ENCODE peak calls at places on chromosomes 3 and 15, in nine cellular contexts. C is glutamatergic neuron; B is fibroblast of pulmonary artery; U is GM23338; M is A172; V is amniotic stem cell; K is activated CD8-positive, alpha-beta memory T cell treated with anti-CD3 and anti-CD28 coated beads for 48 hours; R is CD4-positive, alpha-beta memory T cell; S is brain microvascular endothelial cell. D is an unnamed sample.

GRCh38 chr3:39346785-39347585 is 17.5 kb downstream of the CCR8 start:
- DNase-seq in C (no peak), B (no peak), U (peak), M (no peak), V (no peak), K (no peak), R (no peak), S (no peak), D (no peak)

GRCh38 chr3:39870706-39871105 is 61.3 kb downstream of the MYRIP start:
- DNase-seq in C (no peak), B (peak), U (no peak), M (no peak), V (no peak), K (no peak), R (no peak), S (no peak), D (no peak)

GRCh38 chr15:38905634-38906033 is 341.0 kb upstream of the RASGRP1 start:
- DNase-seq in C (no peak), B (no peak), U (no peak), M (no peak), V (no peak), K (no peak), R (no peak), S (no peak), D (no peak)

GRCh38 chr15:72042865-72043264 is 75.1 kb downstream of the MYO9A start:
- DNase-seq in C (no peak), B (no peak), U (no peak), M (no peak), V (no peak), K (no peak), R (no peak), S (no peak), D (no peak)

GRCh38 chr3:52769786-52770445 is 824 bp downstream of the NEK4 start:
- DNase-seq in C (no peak), B (no peak), U (peak), M (no peak), V (no peak), K (no peak), R (no peak), S (no peak), D (no peak)

GRCh38 chr15:25844542-25844941 is 18.6 kb downstream of the ATP10A start:
- DNase-seq in C (no peak), B (no peak), U (no peak), M (no peak), V (no peak), K (no peak), R (no peak), S (no peak), D (no peak)

GRCh38 chr3:125045965-125046364 is 9.8 kb downstream of the HEG1 start:
- DNase-seq in C (no peak), B (peak), U (no peak), M (peak), V (peak), K (no peak), R (no peak), S (peak), D (no peak)

GRCh38 chr15:99424978-99425665 is 140.7 kb upstream of the MEF2A start:
- DNase-seq in C (peak), B (peak), U (no peak), M (peak), V (peak), K (no peak), R (peak), S (peak), D (no peak)

GRCh38 chr15:36888018-36888992 is 212.0 kb downstream of the MEIS2 start:
- DNase-seq in C (peak), B (peak), U (no peak), M (no peak), V (no peak), K (no peak), R (no peak), S (no peak), D (no peak)

GRCh38 chr15:63551400-63551799 is 45.8 kb upstream of the FBXL22 start:
- DNase-seq in C (no peak), B (peak), U (no peak), M (no peak), V (no peak), K (no peak), R (no peak), S (peak), D (no peak)

GRCh38 chr15:71841563-71841962 is 31.2 kb downstream of the NR2E3 start:
- DNase-seq in C (no peak), B (no peak), U (peak), M (no peak), V (no peak), K (no peak), R (no peak), S (no peak), D (no peak)

GRCh38 chr15:49644364-49644794 is 23.5 kb downstream of the DTWD1 start:
- DNase-seq in C (no peak), B (peak), U (peak), M (no peak), V (no peak), K (no peak), R (no peak), S (peak), D (no peak)

GRCh38 chr3:1374471-1374870 is 281.6 kb downstream of the CNTN6 start:
- DNase-seq in C (no peak), B (no peak), U (no peak), M (no peak), V (no peak), K (no peak), R (no peak), S (no peak), D (no peak)

GRCh38 chr3:127454051-127454450 is 136.5 kb downstream of the TPRA1 start:
- DNase-seq in C (peak), B (no peak), U (no peak), M (no peak), V (no peak), K (no peak), R (no peak), S (no peak), D (no peak)

GRCh38 chr3:117080899-117081298 is 371.3 kb downstream of the TUSC7 start:
- DNase-seq in C (no peak), B (no peak), U (peak), M (no peak), V (no peak), K (no peak), R (no peak), S (no peak), D (no peak)

GRCh38 chr15:63277893-63278505 is 594 bp downstream of the APH1B start:
- DNase-seq in C (no peak), B (no peak), U (peak), M (no peak), V (no peak), K (no peak), R (no peak), S (no peak), D (no peak)

D was measured in stimulated activated effector memory CD8-positive, alpha-beta T cell treated with anti-CD3 and anti-CD28 coated beads, Interleukin-12 subunit alpha, Interleukin-12 subunit beta, amount 100 ng/mL, for 72 hours.